ENCODE peak calls at places on chromosome 22, in seven cellular contexts. V is heart left ventricle, C is upper lobe of right lung, L is mucosa of descending colon, P is H1, M is RWPE2, T is spleen. B is an unnamed sample.

GRCh38 chr22:37100589-37101127 is 8.9 kb downstream of the TMPRSS6 start:
- DNase-seq in L (peak; percentile 49), T (no peak), V (no peak), M (no peak), C (no peak), P (no peak), B (no peak)

GRCh38 chr22:23154461-23154860 is 9.2 kb downstream of the RAB36 start:
- DNase-seq in P (no peak), T (peak; percentile 65), C (no peak), M (no peak), L (no peak), V (no peak), B (no peak)

GRCh38 chr22:47388331-47388730 is 625.9 kb downstream of the TBC1D22A start:
- DNase-seq in T (peak; percentile 23), C (peak; percentile 17), L (no peak), V (no peak), M (peak; percentile 20), P (no peak), B (no peak)

GRCh38 chr22:46454233-46454909 is 83.0 kb downstream of the CELSR1 start:
- DNase-seq in L (no peak), T (no peak), V (no peak), M (no peak), P (no peak), C (peak; percentile 54), B (no peak)

GRCh38 chr22:26303475-26303874 is 125.6 kb upstream of the ASPHD2 start:
- DNase-seq in M (no peak), P (no peak), L (no peak), T (no peak), V (no peak), C (no peak), B (no peak)

GRCh38 chr22:37802310-37803194 is 5.2 kb upstream of the GCAT start:
- DNase-seq in M (peak; percentile 51), T (no peak), L (peak; percentile 79), C (peak; percentile 86), V (peak; percentile 73), P (no peak), B (no peak)

GRCh38 chr22:46866591-46866990 is 104.1 kb downstream of the TBC1D22A start:
- DNase-seq in T (no peak), L (no peak), V (no peak), M (no peak), C (no peak), P (peak; percentile 38), B (no peak)

GRCh38 chr22:46393791-46394333 is 58.3 kb downstream of the TRMU start:
- DNase-seq in C (no peak), L (peak; percentile 53), V (no peak), T (no peak), P (no peak), M (no peak), B (no peak)

GRCh38 chr22:22787805-22788459 is 99.7 kb upstream of the IGLL5 start:
- DNase-seq in P (no peak), L (peak; percentile 76), T (peak; percentile 86), C (no peak), V (peak; percentile 38), M (no peak), B (peak; percentile 60)

GRCh38 chr22:37690901-37691504 is 4.9 kb downstream of the NOL12 start:
- DNase-seq in L (no peak), V (no peak), M (peak; percentile 93), C (no peak), T (no peak), P (no peak), B (no peak)

GRCh38 chr22:41030891-41031290 is 61.5 kb upstream of the EP300 start:
- DNase-seq in V (no peak), T (no peak), P (no peak), C (no peak), L (no peak), M (no peak), B (no peak)

GRCh38 chr22:35324762-35325161 is 25.1 kb downstream of the TOM1 start:
- DNase-seq in T (no peak), C (no peak), P (no peak), M (no peak), L (no peak), V (no peak), B (no peak)

GRCh38 chr22:49429066-49429465 is 398.6 kb downstream of the BRD1 start:
- DNase-seq in M (no peak), L (no peak), T (no peak), C (no peak), V (no peak), P (no peak), B (no peak)
- TF ChIP-seq CTCF in M (no peak), L (no peak), T (no peak), C (no peak), V (no peak), P (no peak), B (no peak)

GRCh38 chr22:39524753-39525657 is 4.6 kb downstream of the ATF4 start:
- DNase-seq in P (no peak), C (no peak), M (no peak), V (no peak), L (no peak), T (no peak), B (no peak)
- H3K36me3 ChIP-seq in P (peaks cover 25% of the 10 kb centered on the region), C (peaks cover 65% of the 10 kb centered on the region), M (peaks cover 54% of the 10 kb centered on the region), V (peaks cover 12% of the 10 kb centered on the region), L (peaks cover 6% of the 10 kb centered on the region), T (peaks cover 3% of the 10 kb centered on the region), B (peaks cover 65% of the 10 kb centered on the region)

GRCh38 chr22:44259366-44260215 is 53.2 kb downstream of the SHISAL1 start:
- DNase-seq in T (peak; percentile 28), C (no peak), P (no peak), L (no peak), M (no peak), V (peak; percentile 7), B (no peak)
- TF ChIP-seq CTCF in T (no peak), C (no peak), P (no peak), L (no peak), M (no peak), V (no peak), B (no peak)

GRCh38 chr22:42801537-42802165 is 55.4 kb downstream of the ARFGAP3 start:
- DNase-seq in C (no peak), L (no peak), T (no peak), M (no peak), V (no peak), P (no peak), B (no peak)

GRCh38 chr22:42799061-42799460 is 58.0 kb downstream of the ARFGAP3 start:
- DNase-seq in M (no peak), L (no peak), P (no peak), C (no peak), V (no peak), T (no peak), B (no peak)

GRCh38 chr22:42797021-42797420 is 60.1 kb downstream of the ARFGAP3 start:
- DNase-seq in C (no peak), T (no peak), P (no peak), L (no peak), M (no peak), V (no peak), B (no peak)

GRCh38 chr22:42800731-42801536 is 56.1 kb downstream of the ARFGAP3 start:
- DNase-seq in L (no peak), P (no peak), T (no peak), V (no peak), M (no peak), C (no peak), B (no peak)

DNA sequence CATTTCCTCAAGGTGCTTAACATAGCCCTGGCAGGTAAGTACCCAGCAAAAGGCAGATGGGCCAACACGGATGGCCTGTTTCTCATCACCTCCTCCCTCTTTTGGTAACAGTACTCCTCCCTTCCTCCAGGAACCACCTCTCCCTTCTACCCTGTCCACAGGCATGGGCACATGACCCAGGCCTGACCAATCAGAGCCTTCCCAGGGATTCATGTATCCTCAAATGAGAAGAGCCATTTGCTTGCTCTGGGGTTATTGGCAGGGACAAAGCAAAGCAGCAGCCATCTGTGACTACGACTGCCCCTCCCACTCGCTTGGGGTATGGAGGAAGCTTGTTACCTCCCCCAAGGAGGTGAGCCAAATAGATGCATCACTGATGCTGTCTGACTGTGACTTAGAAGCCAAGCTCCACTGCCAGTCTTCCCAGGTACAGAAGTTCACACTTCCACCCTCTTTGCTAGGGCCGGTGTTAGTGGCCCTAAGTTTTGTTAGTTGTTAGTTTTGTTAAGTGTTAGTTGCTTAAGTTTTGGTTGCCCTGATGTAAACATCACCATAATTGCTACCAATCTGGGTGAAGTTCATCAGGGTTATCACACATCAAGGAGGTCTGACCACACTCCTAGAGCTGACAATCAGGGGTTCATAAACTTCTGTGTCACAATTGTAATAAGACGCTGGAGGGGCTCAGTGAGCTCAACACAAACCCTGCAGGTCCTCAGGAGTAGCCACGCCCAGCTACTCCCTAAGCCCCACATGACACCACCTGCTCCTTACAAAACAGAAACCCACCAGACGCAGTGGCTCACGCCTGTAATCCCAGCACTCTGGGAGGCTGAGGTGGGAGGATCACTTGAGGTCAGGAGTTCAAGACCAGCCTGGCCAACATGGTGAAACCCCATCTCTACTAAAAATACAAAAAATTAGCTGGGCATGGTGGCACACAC is 57.3 kb downstream of the ARFGAP3 start:
- DNase-seq in V (no peak), P (no peak), M (no peak), L (no peak), C (no peak), T (no peak), B (no peak)
- H3K36me3 ChIP-seq in V (no peaks in the 10 kb centered on the region), P (no peaks in the 10 kb centered on the region), M (peaks cover 38% of the 10 kb centered on the region), L (no peaks in the 10 kb centered on the region), C (peaks cover 68% of the 10 kb centered on the region), T (no peaks in the 10 kb centered on the region), B (peaks cover 98% of the 10 kb centered on the region)

DNA sequence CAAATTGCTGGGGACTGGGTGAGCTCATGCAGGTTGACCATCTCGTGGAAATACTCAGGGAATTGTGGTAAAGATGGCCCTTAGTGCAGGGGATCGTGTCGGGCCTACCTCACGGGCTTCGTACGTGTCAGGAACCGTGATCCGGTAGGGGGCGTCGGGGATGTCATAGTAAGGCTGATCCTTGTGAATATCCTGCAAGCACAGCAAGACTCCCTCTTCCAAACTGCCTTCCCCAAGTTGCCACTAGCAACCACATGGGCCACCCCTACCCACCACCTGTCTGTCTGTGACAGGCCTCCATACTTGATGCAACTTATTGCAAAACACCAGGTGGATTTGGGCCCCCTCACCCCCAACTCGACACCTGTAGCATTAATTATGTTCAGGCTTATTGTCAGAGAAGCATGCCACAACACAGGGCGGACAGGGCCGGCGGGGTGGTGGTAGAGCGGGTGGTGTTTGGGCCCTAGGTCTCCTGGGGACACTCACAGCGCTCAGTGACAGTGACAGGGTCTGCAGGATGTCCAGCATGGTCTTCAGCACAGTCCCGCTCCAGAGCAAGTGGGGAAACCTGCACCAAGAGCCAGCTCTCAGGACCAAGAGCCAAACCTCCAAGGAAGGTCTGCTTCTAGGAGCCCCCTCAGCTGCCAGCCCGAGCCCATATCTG is 22.6 kb upstream of the SERPIND1 start:
- DNase-seq in C (no peak), T (no peak), V (no peak), P (no peak), M (no peak), L (no peak), B (no peak)
- TF ChIP-seq CTCF in C (no peak), T (no peak), V (no peak), P (peak; percentile 41), M (no peak), L (no peak), B (no peak)